ENCODE peak calls at places on chromosomes 6 and 20, in five cellular contexts. Y is choroid plexus epithelial cell, K is astrocyte of the cerebellum, E is HCEC 1CT, N is A172. J is an unnamed sample.

GRCh38 chr20:2865630-2866029 is 7.7 kb upstream of the PTPRA start:
- DNase-seq in Y (peak; percentile 25), K (no peak), E (no peak), N (no peak), J (no peak)

GRCh38 chr6:3986241-3986640 is 92.7 kb downstream of the FAM217A start:
- DNase-seq in Y (no peak), K (no peak), E (no peak), N (no peak), J (no peak)

GRCh38 chr6:131051316-131051715 is 11.7 kb downstream of the EPB41L2 start:
- DNase-seq in Y (no peak), K (no peak), E (no peak), N (no peak), J (no peak)

GRCh38 chr6:3228046-3228671 is 706 bp upstream of the TUBB2B start:
- DNase-seq in Y (no peak), K (no peak), E (no peak), N (no peak), J (peak; percentile 34)

GRCh38 chr6:170522565-170523183 is 30.4 kb downstream of the PSMB1 start:
- DNase-seq in Y (peak; percentile 54), K (no peak), E (peak; percentile 15), N (no peak), J (peak; percentile 36)

GRCh38 chr6:52399511-52400315 is 20.4 kb upstream of the EFHC1 start:
- DNase-seq in Y (peak; percentile 78), K (peak; percentile 61), E (peak; percentile 64), N (peak; percentile 42), J (peak; percentile 67)

GRCh38 chr6:142914371-142914770 is 30.6 kb downstream of the HIVEP2 start:
- DNase-seq in Y (no peak), K (no peak), E (no peak), N (no peak), J (no peak)

GRCh38 chr6:144131248-144131709 is 19.0 kb upstream of the STX11 start:
- DNase-seq in Y (peak; percentile 67), K (peak; percentile 9), E (peak; percentile 96), N (peak; percentile 29), J (peak; percentile 30)

GRCh38 chr20:5652626-5653573 is 97.3 kb upstream of the SHLD1 start:
- DNase-seq in Y (peak; percentile 84), K (no peak), E (peak; percentile 94), N (peak; percentile 55), J (peak; percentile 54)

GRCh38 chr6:106360989-106361430 is 493 bp downstream of the CRYBG1 start:
- DNase-seq in Y (peak; percentile 2), K (no peak), E (no peak), N (no peak), J (peak; percentile 15)

GRCh38 chr6:158773581-158774449 is 45.4 kb downstream of the EZR start:
- DNase-seq in Y (peak; percentile 70), K (peak; percentile 13), E (no peak), N (no peak), J (no peak)

GRCh38 chr6:5132741-5133140 is 47.6 kb downstream of the PPP1R3G start:
- DNase-seq in Y (peak; percentile 93), K (peak; percentile 63), E (peak; percentile 83), N (no peak), J (peak; percentile 35)

GRCh38 chr6:37648465-37649330 is 49.0 kb downstream of the MDGA1 start:
- DNase-seq in Y (no peak), K (no peak), E (no peak), N (no peak), J (no peak)

GRCh38 chr6:4512101-4512500 is 264.1 kb upstream of the CDYL start:
- DNase-seq in Y (no peak), K (no peak), E (no peak), N (no peak), J (no peak)

GRCh38 chr20:38272961-38273360 is 12.4 kb upstream of the KIAA1755 start:
- DNase-seq in Y (peak; percentile 91), K (no peak), E (peak; percentile 94), N (no peak), J (no peak)

GRCh38 chr6:10582774-10583508 is 61.8 kb downstream of the GCNT2 start:
- DNase-seq in Y (no peak), K (peak; percentile 4), E (no peak), N (no peak), J (no peak)

GRCh38 chr6:130324657-130325056 is 41.2 kb upstream of the TMEM200A start:
- DNase-seq in Y (peak; percentile 79), K (peak; percentile 58), E (peak; percentile 72), N (peak; percentile 30), J (no peak)

GRCh38 chr6:95978230-95978629 is 37.5 kb upstream of the FUT9 start:
- DNase-seq in Y (no peak), K (no peak), E (no peak), N (peak; percentile 1), J (no peak)

GRCh38 chr20:54535045-54535444 is 59.7 kb downstream of the DOK5 start:
- DNase-seq in Y (no peak), K (no peak), E (no peak), N (no peak), J (no peak)

GRCh38 chr6:3449750-3450305 is 7.0 kb downstream of the SLC22A23 start:
- DNase-seq in Y (no peak), K (no peak), E (no peak), N (no peak), J (no peak)

GRCh38 chr20:61173966-61174725 is 77.9 kb upstream of the CDH4 start:
- DNase-seq in Y (no peak), K (no peak), E (peak; percentile 86), N (no peak), J (no peak)

GRCh38 chr6:158818580-158819212 is 472 bp downstream of the EZR start:
- DNase-seq in Y (peak; percentile 71), K (no peak), E (peak; percentile 70), N (peak; percentile 42), J (peak; percentile 83)

GRCh38 chr6:103122766-103123601 is 1729.5 kb downstream of the GRIK2 start:
- DNase-seq in Y (peak; percentile 54), K (peak; percentile 27), E (peak; percentile 53), N (peak; percentile 39), J (no peak)

GRCh38 chr6:138157986-138158638 is 3.6 kb upstream of the ARFGEF3 start:
- DNase-seq in Y (peak; percentile 14), K (no peak), E (no peak), N (no peak), J (no peak)

GRCh38 chr20:63461364-63461763 is 11.1 kb downstream of the KCNQ2 start:
- DNase-seq in Y (peak; percentile 8), K (no peak), E (no peak), N (no peak), J (no peak)

GRCh38 chr6:110140650-110141049 is 38.8 kb downstream of the WASF1 start:
- DNase-seq in Y (peak; percentile 74), K (no peak), E (peak; percentile 31), N (peak; percentile 22), J (no peak)

GRCh38 chr6:37557645-37558114 is 58.0 kb upstream of the CCDC167 start:
- DNase-seq in Y (no peak), K (no peak), E (no peak), N (no peak), J (peak; percentile 81)

GRCh38 chr6:140537834-140538680 is 1163.6 kb upstream of the CITED2 start:
- DNase-seq in Y (peak; percentile 100), K (peak; percentile 99), E (peak; percentile 99), N (peak; percentile 91), J (peak; percentile 81)

GRCh38 chr6:4316867-4317400 is 181.6 kb upstream of the ECI2 start:
- DNase-seq in Y (peak; percentile 65), K (peak; percentile 34), E (peak; percentile 95), N (peak; percentile 98), J (peak; percentile 83)

GRCh38 chr6:69663215-69663614 is 133.6 kb downstream of the LMBRD1 start:
- DNase-seq in Y (no peak), K (no peak), E (no peak), N (no peak), J (no peak)

J was measured in Daoy.